ENCODE peak calls at places on chromosome 15, in six cellular contexts. One of them, this sample, is unnamed. For H3K27me3, the result is how much of the 10 kb centered on the place peaks cover.

GRCh38 chr15:59180946-59181345 is 25.7 kb upstream of the LDHAL6B start:
- DNase-seq in Peyer's patch: no peak
- DNase-seq in body of pancreas: no peak
- DNase-seq in heart left ventricle: no peak
- DNase-seq in uterus: no peak
- DNase-seq in breast epithelium: no peak
- DNase-seq in this sample: no peak

GRCh38 chr15:85541744-85542143 is 161.3 kb downstream of the AKAP13 start:
- DNase-seq in Peyer's patch: no peak
- DNase-seq in body of pancreas: no peak
- DNase-seq in heart left ventricle: no peak
- DNase-seq in uterus: no peak
- DNase-seq in breast epithelium: no peak
- DNase-seq in this sample: no peak

GRCh38 chr15:97966924-97967620 is 6.6 kb downstream of the ARRDC4 start:
- DNase-seq in Peyer's patch: no peak
- DNase-seq in body of pancreas: no peak
- DNase-seq in heart left ventricle: no peak
- DNase-seq in uterus: no peak
- DNase-seq in breast epithelium: no peak
- DNase-seq in this sample: no peak

GRCh38 chr15:66730168-66731014 is 28.4 kb downstream of the SMAD6 start:
- DNase-seq in Peyer's patch: peak
- DNase-seq in body of pancreas: no peak
- DNase-seq in heart left ventricle: no peak
- DNase-seq in uterus: no peak
- DNase-seq in breast epithelium: no peak
- DNase-seq in this sample: peak

GRCh38 chr15:56774356-56774755 is 41.0 kb upstream of the ZNF280D start:
- DNase-seq in Peyer's patch: no peak
- DNase-seq in body of pancreas: no peak
- DNase-seq in heart left ventricle: no peak
- DNase-seq in uterus: no peak
- DNase-seq in breast epithelium: no peak
- DNase-seq in this sample: no peak

GRCh38 chr15:48463366-48463880 is 132.2 kb downstream of the DUT start:
- DNase-seq in Peyer's patch: no peak
- DNase-seq in body of pancreas: no peak
- DNase-seq in heart left ventricle: no peak
- DNase-seq in uterus: no peak
- DNase-seq in breast epithelium: no peak
- DNase-seq in this sample: no peak

GRCh38 chr15:66757521-66757920 is 55.5 kb downstream of the SMAD6 start:
- DNase-seq in Peyer's patch: peak
- DNase-seq in body of pancreas: no peak
- DNase-seq in heart left ventricle: no peak
- DNase-seq in uterus: no peak
- DNase-seq in breast epithelium: no peak
- DNase-seq in this sample: peak

GRCh38 chr15:62277816-62278394 is 112.8 kb upstream of the C2CD4B start:
- DNase-seq in Peyer's patch: no peak
- DNase-seq in body of pancreas: peak
- DNase-seq in heart left ventricle: no peak
- DNase-seq in uterus: no peak
- DNase-seq in breast epithelium: no peak
- DNase-seq in this sample: no peak

GRCh38 chr15:61879219-61879618 is 181.0 kb downstream of the VPS13C start:
- DNase-seq in Peyer's patch: peak
- DNase-seq in body of pancreas: no peak
- DNase-seq in heart left ventricle: no peak
- DNase-seq in uterus: no peak
- DNase-seq in breast epithelium: peak
- DNase-seq in this sample: no peak

GRCh38 chr15:92409006-92409405 is 15.3 kb downstream of the ST8SIA2 start:
- DNase-seq in Peyer's patch: no peak
- DNase-seq in body of pancreas: no peak
- DNase-seq in heart left ventricle: no peak
- DNase-seq in uterus: no peak
- DNase-seq in breast epithelium: no peak
- DNase-seq in this sample: no peak

GRCh38 chr15:83105450-83105849 is 2.0 kb upstream of the TM6SF1 start:
- DNase-seq in Peyer's patch: no peak
- DNase-seq in body of pancreas: no peak
- DNase-seq in heart left ventricle: no peak
- DNase-seq in uterus: no peak
- DNase-seq in breast epithelium: no peak
- DNase-seq in this sample: no peak

GRCh38 chr15:64460737-64461576 is 579 bp downstream of the ZNF609 start:
- DNase-seq in Peyer's patch: peak
- DNase-seq in body of pancreas: peak
- DNase-seq in heart left ventricle: peak
- DNase-seq in uterus: peak
- DNase-seq in breast epithelium: no peak
- DNase-seq in this sample: peak

DNA sequence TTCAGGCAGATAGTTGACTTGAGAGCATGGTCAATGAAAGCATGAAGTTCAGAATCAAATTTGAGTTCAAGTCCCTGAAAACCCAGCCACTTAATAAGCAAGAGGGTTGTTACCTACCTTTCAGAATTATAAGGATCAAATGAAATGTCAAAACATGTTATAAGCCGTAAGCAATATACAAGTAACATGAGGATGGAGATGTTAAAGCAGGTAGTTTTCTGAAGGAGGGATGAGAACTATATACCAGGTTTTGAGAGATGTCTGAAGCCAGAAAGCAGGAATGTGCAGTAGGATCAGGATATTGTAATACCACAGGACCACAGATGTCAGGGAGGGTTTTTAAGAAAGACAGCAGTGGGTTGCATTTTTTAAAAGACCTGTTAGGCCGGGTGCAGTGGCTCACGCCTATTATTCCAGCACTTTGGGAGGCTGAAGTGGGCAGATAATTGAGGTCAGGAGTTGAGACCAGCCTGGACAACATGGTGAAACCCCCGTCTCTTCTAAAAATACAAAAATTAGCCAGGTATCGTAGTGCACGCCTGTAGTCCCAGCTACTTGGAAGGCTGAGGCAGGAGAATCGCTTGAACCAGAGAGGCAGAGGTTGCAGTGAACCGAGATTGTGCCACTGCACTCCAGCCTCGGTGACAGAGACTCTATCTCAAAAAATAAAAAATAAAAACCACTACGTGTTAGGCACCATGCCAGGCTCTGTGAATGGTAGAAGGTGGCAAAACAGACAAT is 6.9 kb upstream of the EIF3J start:
- DNase-seq in Peyer's patch: no peak
- DNase-seq in body of pancreas: no peak
- DNase-seq in heart left ventricle: no peak
- DNase-seq in uterus: no peak
- DNase-seq in breast epithelium: no peak
- DNase-seq in this sample: no peak
- TF ChIP-seq POLR2A in Peyer's patch: no peak
- TF ChIP-seq POLR2A in body of pancreas: no peak
- TF ChIP-seq POLR2A in heart left ventricle: no peak
- TF ChIP-seq POLR2A in uterus: no peak
- TF ChIP-seq POLR2A in breast epithelium: no peak
- TF ChIP-seq POLR2A in this sample: no peak

DNA sequence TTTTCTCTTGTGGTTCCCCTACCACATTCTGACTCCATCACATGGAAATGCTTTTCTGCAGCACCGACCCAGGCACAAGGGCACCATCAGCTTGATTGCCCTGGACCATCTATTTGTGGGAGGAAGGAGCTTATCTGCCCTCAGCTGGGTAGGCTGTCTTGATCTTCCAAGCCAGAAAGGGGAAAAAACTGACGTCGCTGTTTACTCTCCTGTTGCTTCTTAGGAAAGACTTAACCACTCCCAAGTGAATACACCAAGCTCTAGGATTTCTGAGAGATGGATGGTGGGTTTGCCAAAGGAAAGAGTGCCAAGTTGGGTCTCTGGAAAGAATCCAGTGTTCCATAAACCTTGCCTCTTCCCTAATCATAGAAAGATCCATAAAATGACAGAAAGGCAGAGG is 4.0 kb downstream of the TNFAIP8L3 start:
- DNase-seq in Peyer's patch: no peak
- DNase-seq in body of pancreas: no peak
- DNase-seq in heart left ventricle: no peak
- DNase-seq in uterus: no peak
- DNase-seq in breast epithelium: no peak
- DNase-seq in this sample: no peak
- H3K27me3 ChIP-seq in Peyer's patch: under half
- H3K27me3 ChIP-seq in body of pancreas: under half
- H3K27me3 ChIP-seq in heart left ventricle: under half
- H3K27me3 ChIP-seq in uterus: under half
- H3K27me3 ChIP-seq in breast epithelium: under half
- H3K27me3 ChIP-seq in this sample: under half

DNA sequence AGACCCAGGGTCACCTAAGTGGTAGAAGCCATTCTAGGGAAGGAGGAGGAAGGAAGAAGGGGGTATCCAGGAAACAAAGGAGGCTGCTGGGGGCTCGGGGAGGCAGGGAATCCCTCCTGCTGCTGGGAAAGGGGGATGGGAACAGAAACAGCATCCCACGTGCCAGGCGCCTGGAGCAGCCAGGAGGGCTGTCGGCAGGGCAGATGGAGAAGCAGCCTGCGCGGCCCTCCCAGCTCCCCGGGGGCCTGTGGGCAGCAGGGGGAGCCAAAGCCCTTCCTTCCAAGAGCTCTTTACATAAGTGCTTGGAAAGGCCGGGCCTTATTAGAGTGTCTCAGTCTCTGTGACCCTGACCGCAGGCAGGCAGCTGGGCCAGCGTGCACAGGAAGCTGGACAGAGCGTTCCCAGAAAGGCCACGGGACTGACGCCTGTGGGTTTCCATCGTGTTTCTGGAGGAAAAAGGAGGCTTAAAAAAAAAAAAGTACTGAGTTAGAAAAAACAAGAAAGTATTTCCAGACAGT is 24.8 kb downstream of the LOXL1 start:
- DNase-seq in Peyer's patch: peak
- DNase-seq in body of pancreas: peak
- DNase-seq in heart left ventricle: peak
- DNase-seq in uterus: peak
- DNase-seq in breast epithelium: peak
- DNase-seq in this sample: peak
- TF ChIP-seq POLR2A in Peyer's patch: no peak
- TF ChIP-seq POLR2A in body of pancreas: peak
- TF ChIP-seq POLR2A in heart left ventricle: no peak
- TF ChIP-seq POLR2A in uterus: peak
- TF ChIP-seq POLR2A in breast epithelium: no peak
- TF ChIP-seq POLR2A in this sample: no peak

DNA sequence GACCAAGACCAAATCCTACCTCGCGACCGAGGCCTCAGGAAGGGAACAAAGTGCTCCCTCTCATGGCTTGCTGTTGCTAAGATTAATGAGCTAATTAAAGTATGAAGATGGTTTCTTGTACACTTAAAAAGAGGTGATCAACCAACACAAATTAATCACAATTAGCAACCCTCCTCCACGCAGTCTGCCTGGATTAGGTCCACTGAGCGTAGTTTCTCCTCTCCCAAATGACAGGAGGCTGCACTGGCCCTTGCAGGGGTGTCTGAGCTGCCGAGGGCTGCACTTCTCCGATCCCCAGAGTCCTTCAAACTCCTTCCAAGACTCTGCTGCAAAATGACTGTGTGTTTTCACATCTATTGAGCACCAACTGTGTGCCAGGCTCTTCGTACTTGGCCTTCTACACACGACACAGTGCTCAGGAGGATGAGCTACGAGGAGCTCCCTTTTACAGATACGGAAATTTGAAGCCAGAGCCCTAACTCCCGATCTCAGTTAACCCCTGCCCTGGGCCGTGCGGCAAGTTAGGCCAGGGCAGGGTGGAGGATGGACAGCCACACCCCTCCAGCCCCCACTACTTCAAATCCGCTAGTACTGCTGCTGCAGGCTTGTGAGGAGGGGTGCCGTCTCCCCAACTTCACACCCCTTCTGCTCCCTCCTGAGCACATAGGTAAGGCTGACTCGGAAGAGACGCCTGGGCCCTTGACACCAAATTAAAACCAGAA is 101.0 kb upstream of the LINGO1 start:
- DNase-seq in Peyer's patch: no peak
- DNase-seq in body of pancreas: no peak
- DNase-seq in heart left ventricle: no peak
- DNase-seq in uterus: no peak
- DNase-seq in breast epithelium: no peak
- DNase-seq in this sample: no peak
- H3K27me3 ChIP-seq in Peyer's patch: under half
- H3K27me3 ChIP-seq in body of pancreas: under half
- H3K27me3 ChIP-seq in heart left ventricle: under half
- H3K27me3 ChIP-seq in uterus: under half
- H3K27me3 ChIP-seq in breast epithelium: under half
- H3K27me3 ChIP-seq in this sample: under half

DNA sequence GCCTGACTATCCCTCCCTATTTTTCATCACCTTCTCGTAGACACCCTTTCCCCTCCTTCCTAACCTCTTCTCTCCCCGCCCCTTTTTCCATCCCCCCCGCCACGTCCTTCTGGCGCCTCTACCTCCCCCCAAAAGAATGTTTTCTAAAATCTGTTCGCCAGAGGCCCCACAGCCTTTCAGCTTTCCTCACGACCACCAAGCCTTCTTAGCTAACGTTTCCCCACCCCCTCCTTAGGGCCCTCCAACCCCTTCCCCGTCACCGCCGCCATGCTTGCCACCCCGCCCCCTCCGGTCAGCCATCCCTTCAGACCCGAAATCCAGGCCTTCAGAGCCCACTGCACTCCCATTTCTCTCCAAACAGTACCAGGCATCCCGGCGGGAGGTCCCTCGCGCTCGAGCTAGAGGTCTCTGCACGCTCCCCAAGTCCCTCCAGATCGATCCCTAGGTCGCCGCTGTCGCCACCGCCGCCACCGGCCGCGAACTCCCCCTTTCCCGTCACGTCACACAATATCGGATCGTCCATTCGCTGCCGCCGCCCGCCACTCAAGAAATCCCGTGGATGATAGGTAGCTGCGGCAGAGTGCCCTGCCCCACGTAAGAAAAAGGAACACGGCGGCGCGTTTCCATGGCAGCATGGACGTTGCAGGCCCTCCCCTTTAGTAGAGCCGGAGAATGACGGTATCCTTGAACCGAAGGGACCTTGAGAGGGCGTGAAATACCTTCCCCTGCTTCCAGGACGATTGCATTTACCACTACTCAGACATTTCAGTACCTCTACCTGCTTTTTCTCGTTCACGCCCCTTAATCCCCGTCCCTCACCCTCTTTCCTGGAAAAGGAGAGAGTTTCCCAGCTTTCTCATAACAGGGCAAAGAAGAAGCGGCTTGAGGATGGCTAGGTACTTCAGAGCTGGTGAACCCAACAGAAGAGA is at the start of gene TP53BP1:
- DNase-seq in Peyer's patch: peak
- DNase-seq in body of pancreas: peak
- DNase-seq in heart left ventricle: peak
- DNase-seq in uterus: peak
- DNase-seq in breast epithelium: peak
- DNase-seq in this sample: peak
- TF ChIP-seq POLR2A in Peyer's patch: no peak
- TF ChIP-seq POLR2A in body of pancreas: peak
- TF ChIP-seq POLR2A in heart left ventricle: no peak
- TF ChIP-seq POLR2A in uterus: peak
- TF ChIP-seq POLR2A in breast epithelium: no peak
- TF ChIP-seq POLR2A in this sample: peak